ENCODE peak calls at places on chromosomes 6 and 20, in nine cellular contexts. M, S, O, F, I, L, N, H and W are unnamed samples.

GRCh38 chr6:722608-723007 is 29.7 kb upstream of the EXOC2 start:
- DNase-seq in M (no peak), F (no peak), N (no peak), O (no peak), H (no peak), I (no peak), S (no peak), L (no peak), W (no peak)

GRCh38 chr20:57210054-57210910 is 56.2 kb downstream of the BMP7 start:
- DNase-seq in H (no peak), I (no peak), N (peak), L (no peak), M (no peak), F (no peak), O (peak), S (no peak), W (peak)

GRCh38 chr6:12548526-12548925 is 168.0 kb upstream of the PHACTR1 start:
- DNase-seq in L (no peak), S (no peak), M (no peak), N (no peak), H (no peak), F (no peak), O (no peak), I (no peak), W (no peak)

GRCh38 chr6:148508401-148509151 is 165.9 kb downstream of the SASH1 start:
- DNase-seq in L (no peak), O (no peak), F (no peak), S (no peak), N (no peak), I (no peak), H (no peak), M (no peak), W (no peak)

GRCh38 chr20:4099905-4100675 is 84.7 kb upstream of the RNF24 start:
- DNase-seq in I (no peak), H (no peak), L (no peak), S (no peak), M (no peak), O (no peak), N (no peak), F (no peak), W (no peak)

GRCh38 chr6:13044390-13044789 is 283.9 kb downstream of the TBC1D7 start:
- DNase-seq in F (no peak), M (no peak), N (no peak), L (no peak), S (peak), H (no peak), O (peak), I (no peak), W (no peak)

GRCh38 chr6:12649325-12649724 is 67.2 kb upstream of the PHACTR1 start:
- DNase-seq in H (no peak), I (no peak), M (no peak), S (no peak), F (no peak), N (no peak), O (no peak), L (no peak), W (no peak)

GRCh38 chr6:16338577-16339262 is 100.3 kb downstream of the GMPR start:
- DNase-seq in M (peak), O (no peak), L (peak), F (peak), S (peak), I (peak), N (peak), H (no peak), W (peak)

GRCh38 chr6:139881728-139882211 is 507.3 kb upstream of the CITED2 start:
- DNase-seq in L (peak), M (no peak), N (peak), S (peak), F (no peak), O (peak), I (no peak), H (no peak), W (no peak)

GRCh38 chr6:141107562-141108160 is 1025.1 kb upstream of the GJE1 start:
- DNase-seq in M (no peak), N (no peak), L (no peak), F (no peak), H (no peak), I (no peak), S (no peak), O (no peak), W (no peak)

GRCh38 chr6:114272582-114272981 is 70.2 kb downstream of the HS3ST5 start:
- DNase-seq in O (peak), M (no peak), S (no peak), I (no peak), L (no peak), H (no peak), N (no peak), F (no peak), W (no peak)

GRCh38 chr6:105363100-105363754 is 39.7 kb downstream of the PREP start:
- DNase-seq in H (no peak), L (no peak), F (no peak), I (no peak), M (no peak), O (no peak), N (no peak), S (no peak), W (no peak)

GRCh38 chr6:133983099-133983939 is 30.3 kb downstream of the TBPL1 start:
- DNase-seq in S (no peak), O (peak), N (no peak), M (no peak), L (no peak), F (peak), H (no peak), I (no peak), W (no peak)

GRCh38 chr6:153790048-153790447 is 249.0 kb upstream of the OPRM1 start:
- DNase-seq in H (no peak), I (no peak), M (no peak), S (peak), F (no peak), N (no peak), L (no peak), O (peak), W (no peak)

GRCh38 chr6:81938991-81939773 is 186.7 kb upstream of the TENT5A start:
- DNase-seq in O (no peak), I (no peak), H (no peak), M (no peak), F (no peak), L (no peak), S (no peak), N (no peak), W (no peak)

GRCh38 chr6:125988280-125988679 is 1.9 kb downstream of the TRMT11 start:
- DNase-seq in F (no peak), I (no peak), O (no peak), M (no peak), S (no peak), N (no peak), H (no peak), L (no peak), W (no peak)
- TF ChIP-seq EP300 in F (no peak), I (no peak), O (no peak), M (no peak), S (no peak), N (no peak), H (no peak), L (no peak), W (no peak)

GRCh38 chr20:19211661-19212523 is 550 bp upstream of the SLC24A3 start:
- DNase-seq in S (no peak), H (peak), M (peak), I (no peak), L (no peak), O (no peak), F (peak), N (peak), W (peak)
- TF ChIP-seq CTCF in S (no peak), H (no peak), M (peak), I (no peak), L (no peak), O (no peak), F (no peak), N (no peak), W (no peak)

GRCh38 chr6:130482645-130483390 is 117.0 kb downstream of the TMEM200A start:
- DNase-seq in N (no peak), H (no peak), I (no peak), O (no peak), L (no peak), M (no peak), F (no peak), S (no peak), W (no peak)
- TF ChIP-seq EP300 in N (no peak), H (no peak), I (no peak), O (no peak), L (no peak), M (no peak), F (no peak), S (no peak), W (no peak)

DNA sequence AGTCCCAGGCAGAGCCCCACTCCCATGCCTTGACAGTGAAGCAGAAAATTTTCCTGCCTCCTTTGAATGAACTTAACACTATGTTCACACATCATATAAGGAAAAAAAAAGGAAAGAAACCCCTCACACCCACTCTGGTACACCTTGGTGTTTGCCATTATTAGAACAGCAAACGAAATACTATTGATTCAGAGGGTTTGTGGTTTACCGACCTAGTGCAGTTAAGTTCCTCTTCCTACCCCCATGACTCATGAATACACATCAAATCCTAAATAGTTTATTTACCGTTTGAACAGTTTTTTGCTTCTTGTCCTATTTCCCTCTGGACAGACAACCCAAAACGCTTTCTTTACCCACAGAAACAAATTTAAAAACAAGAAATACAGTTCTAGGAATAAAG is 237.7 kb downstream of the FOXA2 start:
- DNase-seq in M (no peak), H (no peak), I (no peak), L (no peak), F (no peak), N (no peak), O (peak), S (no peak), W (no peak)
- TF ChIP-seq CTCF in M (no peak), H (no peak), I (no peak), L (no peak), F (no peak), N (no peak), O (no peak), S (no peak), W (no peak)